ENCODE peak calls at places on chromosomes 2 and 18, in ten cellular contexts. One of them, this sample, is unnamed.

GRCh38 chr2:70520825-70521224 is 32.8 kb downstream of the TGFA start:
- DNase-seq in brain microvascular endothelial cell: no peak
- DNase-seq in endodermal cell: no peak
- DNase-seq in psoas muscle: no peak
- DNase-seq in upper lobe of left lung: no peak
- DNase-seq in A549: no peak
- DNase-seq in PC-3: peak
- DNase-seq in IMR-90: no peak
- DNase-seq in CD8-positive, alpha-beta T cell: no peak
- DNase-seq in fibroblast of lung: no peak
- DNase-seq in this sample: no peak

GRCh38 chr18:63889641-63890040 is 2.1 kb downstream of the SERPINB2 start:
- DNase-seq in brain microvascular endothelial cell: no peak
- DNase-seq in endodermal cell: no peak
- DNase-seq in psoas muscle: no peak
- DNase-seq in upper lobe of left lung: no peak
- DNase-seq in A549: no peak
- DNase-seq in PC-3: no peak
- DNase-seq in IMR-90: no peak
- DNase-seq in CD8-positive, alpha-beta T cell: no peak
- DNase-seq in fibroblast of lung: no peak
- DNase-seq in this sample: no peak

GRCh38 chr2:39202639-39203369 is 41.0 kb downstream of the CDKL4 start:
- DNase-seq in brain microvascular endothelial cell: peak
- DNase-seq in endodermal cell: no peak
- DNase-seq in psoas muscle: no peak
- DNase-seq in upper lobe of left lung: no peak
- DNase-seq in A549: no peak
- DNase-seq in PC-3: peak
- DNase-seq in IMR-90: peak
- DNase-seq in CD8-positive, alpha-beta T cell: no peak
- DNase-seq in fibroblast of lung: peak
- DNase-seq in this sample: no peak

GRCh38 chr2:200300650-200301314 is 5.7 kb upstream of the SPATS2L start:
- DNase-seq in brain microvascular endothelial cell: peak
- DNase-seq in endodermal cell: no peak
- DNase-seq in psoas muscle: no peak
- DNase-seq in upper lobe of left lung: no peak
- DNase-seq in A549: peak
- DNase-seq in PC-3: peak
- DNase-seq in IMR-90: peak
- DNase-seq in CD8-positive, alpha-beta T cell: no peak
- DNase-seq in fibroblast of lung: peak
- DNase-seq in this sample: no peak

GRCh38 chr2:217900010-217900779 is 102.6 kb downstream of the TNS1 start:
- DNase-seq in brain microvascular endothelial cell: no peak
- DNase-seq in endodermal cell: peak
- DNase-seq in psoas muscle: peak
- DNase-seq in upper lobe of left lung: peak
- DNase-seq in A549: peak
- DNase-seq in PC-3: peak
- DNase-seq in IMR-90: no peak
- DNase-seq in CD8-positive, alpha-beta T cell: no peak
- DNase-seq in fibroblast of lung: no peak
- DNase-seq in this sample: no peak

GRCh38 chr2:150204449-150204848 is 283.0 kb downstream of the RND3 start:
- DNase-seq in brain microvascular endothelial cell: peak
- DNase-seq in endodermal cell: no peak
- DNase-seq in psoas muscle: no peak
- DNase-seq in upper lobe of left lung: no peak
- DNase-seq in A549: peak
- DNase-seq in PC-3: peak
- DNase-seq in IMR-90: peak
- DNase-seq in CD8-positive, alpha-beta T cell: no peak
- DNase-seq in fibroblast of lung: peak
- DNase-seq in this sample: no peak

GRCh38 chr2:128347701-128348504 is 29.2 kb upstream of the HS6ST1 start:
- DNase-seq in brain microvascular endothelial cell: no peak
- DNase-seq in endodermal cell: peak
- DNase-seq in psoas muscle: peak
- DNase-seq in upper lobe of left lung: no peak
- DNase-seq in A549: no peak
- DNase-seq in PC-3: peak
- DNase-seq in IMR-90: peak
- DNase-seq in CD8-positive, alpha-beta T cell: no peak
- DNase-seq in fibroblast of lung: peak
- DNase-seq in this sample: no peak

GRCh38 chr2:20620696-20621365 is 30.1 kb downstream of the HS1BP3 start:
- DNase-seq in brain microvascular endothelial cell: no peak
- DNase-seq in endodermal cell: no peak
- DNase-seq in psoas muscle: peak
- DNase-seq in upper lobe of left lung: no peak
- DNase-seq in A549: no peak
- DNase-seq in PC-3: no peak
- DNase-seq in IMR-90: no peak
- DNase-seq in CD8-positive, alpha-beta T cell: no peak
- DNase-seq in fibroblast of lung: no peak
- DNase-seq in this sample: no peak

GRCh38 chr2:218397502-218398436 is 1.9 kb upstream of the CTDSP1 start:
- DNase-seq in brain microvascular endothelial cell: peak
- DNase-seq in endodermal cell: peak
- DNase-seq in psoas muscle: peak
- DNase-seq in upper lobe of left lung: peak
- DNase-seq in A549: peak
- DNase-seq in PC-3: peak
- DNase-seq in IMR-90: peak
- DNase-seq in CD8-positive, alpha-beta T cell: peak
- DNase-seq in fibroblast of lung: peak
- DNase-seq in this sample: no peak

GRCh38 chr18:69843047-69843446 is 104.6 kb downstream of the CD226 start:
- DNase-seq in brain microvascular endothelial cell: no peak
- DNase-seq in endodermal cell: no peak
- DNase-seq in psoas muscle: no peak
- DNase-seq in upper lobe of left lung: no peak
- DNase-seq in A549: no peak
- DNase-seq in PC-3: no peak
- DNase-seq in IMR-90: no peak
- DNase-seq in CD8-positive, alpha-beta T cell: no peak
- DNase-seq in fibroblast of lung: no peak
- DNase-seq in this sample: no peak

GRCh38 chr18:69839989-69840388 is 107.7 kb downstream of the CD226 start:
- DNase-seq in brain microvascular endothelial cell: no peak
- DNase-seq in endodermal cell: no peak
- DNase-seq in psoas muscle: no peak
- DNase-seq in upper lobe of left lung: no peak
- DNase-seq in A549: no peak
- DNase-seq in PC-3: no peak
- DNase-seq in IMR-90: no peak
- DNase-seq in CD8-positive, alpha-beta T cell: no peak
- DNase-seq in fibroblast of lung: no peak
- DNase-seq in this sample: no peak

GRCh38 chr18:69844656-69845055 is 103.0 kb downstream of the CD226 start:
- DNase-seq in brain microvascular endothelial cell: no peak
- DNase-seq in endodermal cell: no peak
- DNase-seq in psoas muscle: no peak
- DNase-seq in upper lobe of left lung: no peak
- DNase-seq in A549: no peak
- DNase-seq in PC-3: no peak
- DNase-seq in IMR-90: no peak
- DNase-seq in CD8-positive, alpha-beta T cell: no peak
- DNase-seq in fibroblast of lung: no peak
- DNase-seq in this sample: no peak

GRCh38 chr18:69840445-69840844 is 107.2 kb downstream of the CD226 start:
- DNase-seq in brain microvascular endothelial cell: peak
- DNase-seq in endodermal cell: no peak
- DNase-seq in psoas muscle: no peak
- DNase-seq in upper lobe of left lung: no peak
- DNase-seq in A549: no peak
- DNase-seq in PC-3: no peak
- DNase-seq in IMR-90: peak
- DNase-seq in CD8-positive, alpha-beta T cell: no peak
- DNase-seq in fibroblast of lung: peak
- DNase-seq in this sample: no peak

GRCh38 chr18:69845588-69846506 is 101.8 kb downstream of the CD226 start:
- DNase-seq in brain microvascular endothelial cell: no peak
- DNase-seq in endodermal cell: no peak
- DNase-seq in psoas muscle: no peak
- DNase-seq in upper lobe of left lung: no peak
- DNase-seq in A549: peak
- DNase-seq in PC-3: no peak
- DNase-seq in IMR-90: peak
- DNase-seq in CD8-positive, alpha-beta T cell: no peak
- DNase-seq in fibroblast of lung: peak
- DNase-seq in this sample: no peak
- H3K27ac ChIP-seq in brain microvascular endothelial cell: no peak
- H3K27ac ChIP-seq in endodermal cell: no peak
- H3K27ac ChIP-seq in psoas muscle: no peak
- H3K27ac ChIP-seq in upper lobe of left lung: no peak
- H3K27ac ChIP-seq in A549: no peak
- H3K27ac ChIP-seq in PC-3: no peak
- H3K27ac ChIP-seq in IMR-90: peak
- H3K27ac ChIP-seq in CD8-positive, alpha-beta T cell: no peak
- H3K27ac ChIP-seq in fibroblast of lung: no peak
- H3K27ac ChIP-seq in this sample: no peak

GRCh38 chr18:23334569-23334968 is 118.5 kb upstream of the RIOK3 start:
- DNase-seq in brain microvascular endothelial cell: no peak
- DNase-seq in endodermal cell: no peak
- DNase-seq in psoas muscle: no peak
- DNase-seq in upper lobe of left lung: no peak
- DNase-seq in A549: no peak
- DNase-seq in PC-3: no peak
- DNase-seq in IMR-90: no peak
- DNase-seq in CD8-positive, alpha-beta T cell: no peak
- DNase-seq in fibroblast of lung: no peak
- DNase-seq in this sample: no peak

GRCh38 chr18:23336072-23336471 is 117.0 kb upstream of the RIOK3 start:
- DNase-seq in brain microvascular endothelial cell: no peak
- DNase-seq in endodermal cell: no peak
- DNase-seq in psoas muscle: no peak
- DNase-seq in upper lobe of left lung: no peak
- DNase-seq in A549: no peak
- DNase-seq in PC-3: no peak
- DNase-seq in IMR-90: no peak
- DNase-seq in CD8-positive, alpha-beta T cell: no peak
- DNase-seq in fibroblast of lung: no peak
- DNase-seq in this sample: no peak

GRCh38 chr18:23340661-23341060 is 112.4 kb upstream of the RIOK3 start:
- DNase-seq in brain microvascular endothelial cell: no peak
- DNase-seq in endodermal cell: no peak
- DNase-seq in psoas muscle: no peak
- DNase-seq in upper lobe of left lung: no peak
- DNase-seq in A549: no peak
- DNase-seq in PC-3: no peak
- DNase-seq in IMR-90: peak
- DNase-seq in CD8-positive, alpha-beta T cell: no peak
- DNase-seq in fibroblast of lung: no peak
- DNase-seq in this sample: no peak

GRCh38 chr18:23341383-23341782 is 111.7 kb upstream of the RIOK3 start:
- DNase-seq in brain microvascular endothelial cell: no peak
- DNase-seq in endodermal cell: no peak
- DNase-seq in psoas muscle: no peak
- DNase-seq in upper lobe of left lung: no peak
- DNase-seq in A549: no peak
- DNase-seq in PC-3: no peak
- DNase-seq in IMR-90: peak
- DNase-seq in CD8-positive, alpha-beta T cell: no peak
- DNase-seq in fibroblast of lung: peak
- DNase-seq in this sample: no peak

GRCh38 chr18:23337599-23338444 is 115.3 kb upstream of the RIOK3 start:
- DNase-seq in brain microvascular endothelial cell: peak
- DNase-seq in endodermal cell: no peak
- DNase-seq in psoas muscle: no peak
- DNase-seq in upper lobe of left lung: no peak
- DNase-seq in A549: peak
- DNase-seq in PC-3: peak
- DNase-seq in IMR-90: peak
- DNase-seq in CD8-positive, alpha-beta T cell: no peak
- DNase-seq in fibroblast of lung: peak
- DNase-seq in this sample: no peak
- TF ChIP-seq CTCF in brain microvascular endothelial cell: peak
- TF ChIP-seq CTCF in endodermal cell: peak
- TF ChIP-seq CTCF in psoas muscle: no peak
- TF ChIP-seq CTCF in upper lobe of left lung: no peak
- TF ChIP-seq CTCF in A549: no peak
- TF ChIP-seq CTCF in PC-3: peak
- TF ChIP-seq CTCF in IMR-90: peak
- TF ChIP-seq CTCF in CD8-positive, alpha-beta T cell: no peak
- TF ChIP-seq CTCF in fibroblast of lung: no peak
- TF ChIP-seq CTCF in this sample: no peak

DNA sequence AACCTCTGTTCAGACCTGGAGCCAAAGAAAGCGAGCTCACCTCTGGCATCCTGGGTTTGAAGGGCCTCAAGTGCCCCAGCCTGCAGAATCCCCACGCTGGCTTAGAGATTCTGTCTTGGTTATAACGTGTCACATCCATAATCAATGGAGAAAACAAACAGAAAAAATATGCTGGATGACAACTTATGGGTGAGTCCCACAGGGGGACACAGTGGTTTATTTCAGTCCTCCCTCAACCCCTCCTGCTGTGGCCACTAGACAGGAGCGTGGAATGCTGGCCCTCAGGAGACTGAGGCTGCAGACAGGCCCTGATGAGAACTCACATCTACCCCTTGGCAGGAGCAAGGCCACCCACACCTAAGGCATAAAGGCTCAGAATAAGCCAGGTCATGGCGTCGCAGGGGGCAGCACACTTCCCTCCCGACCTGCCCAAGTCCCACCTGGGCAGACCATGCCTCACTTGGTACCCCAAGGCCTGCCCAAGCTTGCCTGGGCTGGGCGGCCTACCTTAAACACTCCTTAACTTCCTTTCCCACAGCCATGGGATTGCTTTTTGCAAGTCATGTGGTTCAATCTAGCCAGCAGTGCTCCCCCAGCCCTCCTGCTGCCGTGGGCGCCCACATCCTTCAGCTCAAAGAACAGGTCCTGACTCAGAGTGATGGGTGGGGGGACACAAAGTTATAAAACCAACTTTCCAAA is 19.9 kb downstream of the COX7A2L start:
- DNase-seq in brain microvascular endothelial cell: no peak
- DNase-seq in endodermal cell: peak
- DNase-seq in psoas muscle: peak
- DNase-seq in upper lobe of left lung: no peak
- DNase-seq in A549: no peak
- DNase-seq in PC-3: no peak
- DNase-seq in IMR-90: no peak
- DNase-seq in CD8-positive, alpha-beta T cell: no peak
- DNase-seq in fibroblast of lung: no peak
- DNase-seq in this sample: no peak
- H3K27ac ChIP-seq in brain microvascular endothelial cell: peak
- H3K27ac ChIP-seq in endodermal cell: no peak
- H3K27ac ChIP-seq in psoas muscle: no peak
- H3K27ac ChIP-seq in upper lobe of left lung: no peak
- H3K27ac ChIP-seq in A549: no peak
- H3K27ac ChIP-seq in PC-3: no peak
- H3K27ac ChIP-seq in IMR-90: no peak
- H3K27ac ChIP-seq in CD8-positive, alpha-beta T cell: no peak
- H3K27ac ChIP-seq in fibroblast of lung: no peak
- H3K27ac ChIP-seq in this sample: no peak

DNA sequence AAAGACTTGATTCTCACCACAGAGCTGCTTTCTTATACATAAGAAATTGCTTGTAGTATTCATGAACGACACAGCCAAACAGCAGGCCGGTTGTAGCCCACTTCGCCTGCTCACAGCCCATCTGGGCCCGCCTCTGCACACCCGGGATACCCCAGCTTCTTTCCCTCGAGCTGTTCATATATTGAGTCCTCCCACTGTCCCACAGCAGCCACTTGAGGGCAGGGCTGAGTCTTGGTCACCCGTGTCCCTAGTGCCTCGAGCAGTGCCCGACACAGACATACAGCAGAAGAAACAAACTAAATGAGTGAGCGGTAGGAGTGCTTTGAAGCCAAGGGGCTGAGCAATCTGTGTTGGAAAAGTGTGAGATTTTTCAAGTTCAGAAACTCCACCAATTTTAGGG is 251.4 kb downstream of the KLHL29 start:
- DNase-seq in brain microvascular endothelial cell: no peak
- DNase-seq in endodermal cell: peak
- DNase-seq in psoas muscle: peak
- DNase-seq in upper lobe of left lung: no peak
- DNase-seq in A549: peak
- DNase-seq in PC-3: peak
- DNase-seq in IMR-90: peak
- DNase-seq in CD8-positive, alpha-beta T cell: no peak
- DNase-seq in fibroblast of lung: peak
- DNase-seq in this sample: no peak
- TF ChIP-seq CTCF in brain microvascular endothelial cell: peak
- TF ChIP-seq CTCF in endodermal cell: peak
- TF ChIP-seq CTCF in psoas muscle: peak
- TF ChIP-seq CTCF in upper lobe of left lung: no peak
- TF ChIP-seq CTCF in A549: peak
- TF ChIP-seq CTCF in PC-3: peak
- TF ChIP-seq CTCF in IMR-90: peak
- TF ChIP-seq CTCF in CD8-positive, alpha-beta T cell: no peak
- TF ChIP-seq CTCF in fibroblast of lung: peak
- TF ChIP-seq CTCF in this sample: no peak

This sample was measured in esophagus squamous epithelium.